ENCODE peak calls at places on chromosomes 13 and 19, in six cellular contexts. One of them, this sample, is unnamed. For H3K9me3, the result is how much of the 10 kb centered on the place peaks cover.

GRCh38 chr19:19217110-19217509 is 5.4 kb downstream of the NCAN start:
- DNase-seq in breast epithelium: no peak
- DNase-seq in A549: peak
- DNase-seq in transverse colon: no peak
- DNase-seq in thoracic aorta: no peak
- DNase-seq in H9: peak
- DNase-seq in this sample: no peak

GRCh38 chr13:20102776-20103175 is 58.1 kb downstream of the GJA3 start:
- DNase-seq in breast epithelium: no peak
- DNase-seq in A549: no peak
- DNase-seq in transverse colon: no peak
- DNase-seq in thoracic aorta: no peak
- DNase-seq in H9: no peak
- DNase-seq in this sample: no peak

GRCh38 chr13:48403151-48403631 is 9.7 kb downstream of the LPAR6 start:
- DNase-seq in breast epithelium: no peak
- DNase-seq in A549: no peak
- DNase-seq in transverse colon: no peak
- DNase-seq in thoracic aorta: no peak
- DNase-seq in H9: no peak
- DNase-seq in this sample: no peak

GRCh38 chr13:40993119-40993518 is 26.0 kb downstream of the ELF1 start:
- DNase-seq in breast epithelium: no peak
- DNase-seq in A549: no peak
- DNase-seq in transverse colon: peak
- DNase-seq in thoracic aorta: no peak
- DNase-seq in H9: peak
- DNase-seq in this sample: no peak

GRCh38 chr19:2226051-2226839 is 9.9 kb downstream of the PLEKHJ1 start:
- DNase-seq in breast epithelium: no peak
- DNase-seq in A549: no peak
- DNase-seq in transverse colon: no peak
- DNase-seq in thoracic aorta: no peak
- DNase-seq in H9: no peak
- DNase-seq in this sample: no peak

GRCh38 chr19:36916991-36917390 is 859 bp downstream of the ZNF568 start:
- DNase-seq in breast epithelium: no peak
- DNase-seq in A549: peak
- DNase-seq in transverse colon: no peak
- DNase-seq in thoracic aorta: no peak
- DNase-seq in H9: no peak
- DNase-seq in this sample: no peak

GRCh38 chr13:94993608-94994007 is 281.3 kb upstream of the SOX21 start:
- DNase-seq in breast epithelium: no peak
- DNase-seq in A549: no peak
- DNase-seq in transverse colon: no peak
- DNase-seq in thoracic aorta: no peak
- DNase-seq in H9: no peak
- DNase-seq in this sample: no peak

GRCh38 chr19:55275851-55276719 is 3.8 kb downstream of the HSPBP1 start:
- DNase-seq in breast epithelium: no peak
- DNase-seq in A549: no peak
- DNase-seq in transverse colon: no peak
- DNase-seq in thoracic aorta: no peak
- DNase-seq in H9: no peak
- DNase-seq in this sample: no peak

GRCh38 chr13:72745260-72745659 is 17.5 kb downstream of the BORA start:
- DNase-seq in breast epithelium: no peak
- DNase-seq in A549: no peak
- DNase-seq in transverse colon: no peak
- DNase-seq in thoracic aorta: no peak
- DNase-seq in H9: no peak
- DNase-seq in this sample: no peak

GRCh38 chr19:4577020-4577782 is 17.7 kb upstream of the SEMA6B start:
- DNase-seq in breast epithelium: no peak
- DNase-seq in A549: peak
- DNase-seq in transverse colon: no peak
- DNase-seq in thoracic aorta: no peak
- DNase-seq in H9: peak
- DNase-seq in this sample: no peak

GRCh38 chr19:40642757-40643325 is 41.7 kb downstream of the LTBP4 start:
- DNase-seq in breast epithelium: no peak
- DNase-seq in A549: no peak
- DNase-seq in transverse colon: no peak
- DNase-seq in thoracic aorta: no peak
- DNase-seq in H9: no peak
- DNase-seq in this sample: no peak

GRCh38 chr19:29499261-29499920 is 26.4 kb upstream of the VSTM2B start:
- DNase-seq in breast epithelium: no peak
- DNase-seq in A549: peak
- DNase-seq in transverse colon: no peak
- DNase-seq in thoracic aorta: no peak
- DNase-seq in H9: no peak
- DNase-seq in this sample: no peak

GRCh38 chr13:34162545-34162936 is 344.6 kb downstream of the RFC3 start:
- DNase-seq in breast epithelium: no peak
- DNase-seq in A549: no peak
- DNase-seq in transverse colon: no peak
- DNase-seq in thoracic aorta: no peak
- DNase-seq in H9: no peak
- DNase-seq in this sample: no peak

GRCh38 chr13:72453161-72453560 is 274.3 kb downstream of the MZT1 start:
- DNase-seq in breast epithelium: no peak
- DNase-seq in A549: no peak
- DNase-seq in transverse colon: no peak
- DNase-seq in thoracic aorta: no peak
- DNase-seq in H9: no peak
- DNase-seq in this sample: no peak

GRCh38 chr13:79398915-79399314 is 7.1 kb downstream of the RBM26 start:
- DNase-seq in breast epithelium: no peak
- DNase-seq in A549: no peak
- DNase-seq in transverse colon: no peak
- DNase-seq in thoracic aorta: no peak
- DNase-seq in H9: no peak
- DNase-seq in this sample: no peak

GRCh38 chr19:5567971-5568407 is 236 bp upstream of the TINCR start:
- DNase-seq in breast epithelium: no peak
- DNase-seq in A549: no peak
- DNase-seq in transverse colon: peak
- DNase-seq in thoracic aorta: no peak
- DNase-seq in H9: no peak
- DNase-seq in this sample: no peak

GRCh38 chr13:51112771-51113170 is 1.7 kb upstream of the C13orf42 start:
- DNase-seq in breast epithelium: no peak
- DNase-seq in A549: no peak
- DNase-seq in transverse colon: no peak
- DNase-seq in thoracic aorta: no peak
- DNase-seq in H9: no peak
- DNase-seq in this sample: no peak

GRCh38 chr13:111177803-111178389 is 62.8 kb downstream of the ARHGEF7 start:
- DNase-seq in breast epithelium: no peak
- DNase-seq in A549: no peak
- DNase-seq in transverse colon: no peak
- DNase-seq in thoracic aorta: no peak
- DNase-seq in H9: no peak
- DNase-seq in this sample: no peak

GRCh38 chr13:90534617-90535340 is 812.7 kb upstream of the MIR17HG start:
- DNase-seq in breast epithelium: no peak
- DNase-seq in A549: no peak
- DNase-seq in transverse colon: no peak
- DNase-seq in thoracic aorta: no peak
- DNase-seq in H9: no peak
- DNase-seq in this sample: no peak

GRCh38 chr19:3196064-3196932 is 10.6 kb downstream of the NCLN start:
- DNase-seq in breast epithelium: no peak
- DNase-seq in A549: no peak
- DNase-seq in transverse colon: no peak
- DNase-seq in thoracic aorta: no peak
- DNase-seq in H9: no peak
- DNase-seq in this sample: no peak

GRCh38 chr13:86020350-86021002 is 221.3 kb upstream of the SLITRK6 start:
- DNase-seq in breast epithelium: no peak
- DNase-seq in A549: peak
- DNase-seq in transverse colon: no peak
- DNase-seq in thoracic aorta: no peak
- DNase-seq in H9: no peak
- DNase-seq in this sample: no peak

GRCh38 chr13:50679321-50679720 is 164.2 kb downstream of the DLEU7 start:
- DNase-seq in breast epithelium: no peak
- DNase-seq in A549: no peak
- DNase-seq in transverse colon: no peak
- DNase-seq in thoracic aorta: no peak
- DNase-seq in H9: no peak
- DNase-seq in this sample: no peak

GRCh38 chr13:99967884-99968520 is 3.6 kb downstream of the ZIC5 start:
- DNase-seq in breast epithelium: no peak
- DNase-seq in A549: peak
- DNase-seq in transverse colon: no peak
- DNase-seq in thoracic aorta: no peak
- DNase-seq in H9: no peak
- DNase-seq in this sample: no peak

GRCh38 chr13:34620073-34620858 is 321.8 kb upstream of the NBEA start:
- DNase-seq in breast epithelium: no peak
- DNase-seq in A549: no peak
- DNase-seq in transverse colon: no peak
- DNase-seq in thoracic aorta: no peak
- DNase-seq in H9: no peak
- DNase-seq in this sample: no peak

GRCh38 chr13:114107686-114108081 is 24.7 kb downstream of the RASA3 start:
- DNase-seq in breast epithelium: peak
- DNase-seq in A549: no peak
- DNase-seq in transverse colon: peak
- DNase-seq in thoracic aorta: no peak
- DNase-seq in H9: no peak
- DNase-seq in this sample: peak

GRCh38 chr19:3186377-3186688 is 603 bp downstream of the NCLN start:
- DNase-seq in breast epithelium: no peak
- DNase-seq in A549: no peak
- DNase-seq in transverse colon: no peak
- DNase-seq in thoracic aorta: no peak
- DNase-seq in H9: no peak
- DNase-seq in this sample: peak

GRCh38 chr13:43269037-43269476 is 245.7 kb downstream of the DNAJC15 start:
- DNase-seq in breast epithelium: no peak
- DNase-seq in A549: peak
- DNase-seq in transverse colon: peak
- DNase-seq in thoracic aorta: no peak
- DNase-seq in H9: no peak
- DNase-seq in this sample: peak

DNA sequence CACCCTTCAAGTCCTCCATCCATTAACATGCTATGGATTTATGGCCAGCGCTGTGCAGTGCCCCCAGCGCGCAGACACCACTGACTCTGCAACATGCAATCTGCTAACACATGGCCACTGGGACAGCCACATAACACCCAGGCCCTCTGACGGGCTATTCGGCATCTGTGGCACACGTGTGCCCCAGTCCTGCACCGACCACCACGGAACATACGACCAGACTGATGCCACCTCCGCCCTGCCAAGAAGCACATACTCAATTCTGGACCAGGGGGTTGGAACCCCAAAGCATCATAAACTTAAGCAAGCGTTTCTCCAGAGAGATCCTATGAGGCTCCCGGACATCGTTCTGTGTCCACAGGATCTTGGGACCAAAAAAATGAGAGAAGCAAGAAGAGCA is 9.8 kb downstream of the STK24 start:
- DNase-seq in breast epithelium: no peak
- DNase-seq in A549: no peak
- DNase-seq in transverse colon: no peak
- DNase-seq in thoracic aorta: no peak
- DNase-seq in H9: no peak
- DNase-seq in this sample: no peak
- H3K9me3 ChIP-seq in breast epithelium: under half
- H3K9me3 ChIP-seq in A549: under half
- H3K9me3 ChIP-seq in transverse colon: under half
- H3K9me3 ChIP-seq in thoracic aorta: under half
- H3K9me3 ChIP-seq in H9: under half
- H3K9me3 ChIP-seq in this sample: under half

DNA sequence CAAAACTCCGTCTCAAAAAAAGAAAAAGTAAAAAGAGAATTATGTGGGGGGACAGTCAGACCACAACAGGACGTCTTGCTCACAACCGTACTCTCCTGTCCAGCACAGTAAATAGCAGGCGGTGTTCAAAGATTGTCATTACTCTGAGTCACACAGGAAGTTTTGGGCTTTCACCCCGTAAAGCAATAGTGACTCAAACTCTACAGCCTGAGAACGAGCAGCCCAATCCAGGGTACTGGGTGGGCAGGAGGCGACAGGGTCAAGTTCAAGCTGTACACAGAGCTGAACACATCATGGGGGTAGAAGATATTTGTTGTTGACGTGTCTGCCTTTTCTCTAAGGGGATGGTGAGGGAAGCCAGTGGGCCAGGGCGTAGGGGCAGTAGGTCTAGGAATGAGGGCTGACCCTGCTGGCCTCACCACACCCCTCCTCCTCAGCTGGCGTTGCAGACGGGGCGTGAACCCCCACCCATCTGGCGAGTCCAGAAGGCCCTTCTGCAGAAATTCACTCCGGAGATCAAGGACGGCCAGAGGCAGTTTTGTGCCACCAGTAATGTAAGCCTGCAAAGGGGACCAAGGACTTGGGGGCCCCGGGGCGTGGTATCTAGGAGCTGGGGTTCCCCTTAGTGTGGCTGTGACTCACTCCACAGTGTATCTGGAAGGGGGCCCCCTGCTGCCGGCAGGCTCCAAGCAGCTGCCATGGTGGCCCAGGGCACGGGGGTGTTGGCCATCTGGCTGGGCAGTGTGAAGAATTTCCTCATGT is 23.3 kb downstream of the PRR12 start:
- DNase-seq in breast epithelium: no peak
- DNase-seq in A549: peak
- DNase-seq in transverse colon: no peak
- DNase-seq in thoracic aorta: no peak
- DNase-seq in H9: no peak
- DNase-seq in this sample: no peak
- H3K27ac ChIP-seq in breast epithelium: peak
- H3K27ac ChIP-seq in A549: peak
- H3K27ac ChIP-seq in transverse colon: no peak
- H3K27ac ChIP-seq in thoracic aorta: no peak
- H3K27ac ChIP-seq in H9: no peak
- H3K27ac ChIP-seq in this sample: no peak

DNA sequence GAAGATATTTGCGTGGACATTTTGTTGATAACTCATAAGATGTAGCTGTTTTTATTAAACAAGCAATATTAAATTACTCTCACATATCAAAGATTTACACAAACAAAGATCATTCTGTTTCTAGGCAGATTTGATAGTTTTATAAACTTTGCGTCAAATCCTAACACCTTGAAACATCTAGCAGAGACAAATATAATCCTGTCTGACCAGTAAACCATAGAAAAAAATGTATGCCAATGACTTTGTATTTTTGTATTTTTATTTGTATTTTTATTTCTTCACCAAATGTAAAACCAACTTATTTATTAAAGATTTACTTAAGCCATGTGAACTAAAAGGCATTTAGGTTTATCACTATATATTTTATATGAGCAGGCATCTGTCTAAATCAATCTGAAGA is 494.6 kb downstream of the GPC5 start:
- DNase-seq in breast epithelium: no peak
- DNase-seq in A549: no peak
- DNase-seq in transverse colon: no peak
- DNase-seq in thoracic aorta: no peak
- DNase-seq in H9: no peak
- DNase-seq in this sample: no peak
- TF ChIP-seq CTCF in breast epithelium: no peak
- TF ChIP-seq CTCF in A549: no peak
- TF ChIP-seq CTCF in transverse colon: no peak
- TF ChIP-seq CTCF in thoracic aorta: no peak
- TF ChIP-seq CTCF in H9: no peak
- TF ChIP-seq CTCF in this sample: no peak

GRCh38 chr19:21934593-21934992 is 76.2 kb downstream of the ZNF208 start:
- DNase-seq in breast epithelium: no peak
- DNase-seq in A549: no peak
- DNase-seq in transverse colon: no peak
- DNase-seq in thoracic aorta: no peak
- DNase-seq in H9: no peak
- DNase-seq in this sample: no peak
- H3K9me3 ChIP-seq in breast epithelium: under half
- H3K9me3 ChIP-seq in A549: under half
- H3K9me3 ChIP-seq in transverse colon: under half
- H3K9me3 ChIP-seq in thoracic aorta: under half
- H3K9me3 ChIP-seq in H9: half or more
- H3K9me3 ChIP-seq in this sample: under half